ENCODE peak calls at places on chromosomes 4 and X, in five cellular contexts. One of them, this sample, is unnamed.

GRCh38 chr4:86184216-86184915 is 175.5 kb downstream of the MAPK10 start:
- DNase-seq in lower leg skin: no peak
- DNase-seq in tibial nerve: no peak
- DNase-seq in esophagus squamous epithelium: no peak
- DNase-seq in neural crest cell: no peak
- DNase-seq in this sample: peak

GRCh38 chrX:81414630-81415029 is 212.7 kb downstream of the SH3BGRL start:
- DNase-seq in lower leg skin: no peak
- DNase-seq in tibial nerve: no peak
- DNase-seq in esophagus squamous epithelium: no peak
- DNase-seq in neural crest cell: no peak
- DNase-seq in this sample: peak

GRCh38 chr4:1115528-1116293 is 2.3 kb upstream of the RNF212 start:
- DNase-seq in lower leg skin: no peak
- DNase-seq in tibial nerve: no peak
- DNase-seq in esophagus squamous epithelium: no peak
- DNase-seq in neural crest cell: no peak
- DNase-seq in this sample: no peak

GRCh38 chr4:72567821-72568620 is 1.0 kb downstream of the ADAMTS3 start:
- DNase-seq in lower leg skin: peak
- DNase-seq in tibial nerve: peak
- DNase-seq in esophagus squamous epithelium: no peak
- DNase-seq in neural crest cell: peak
- DNase-seq in this sample: peak

GRCh38 chrX:39859991-39860861 is 237.5 kb downstream of the BCOR start:
- DNase-seq in lower leg skin: no peak
- DNase-seq in tibial nerve: no peak
- DNase-seq in esophagus squamous epithelium: no peak
- DNase-seq in neural crest cell: no peak
- DNase-seq in this sample: peak

GRCh38 chr4:56755901-56756300 is 65.6 kb downstream of the SPINK2 start:
- DNase-seq in lower leg skin: no peak
- DNase-seq in tibial nerve: no peak
- DNase-seq in esophagus squamous epithelium: no peak
- DNase-seq in neural crest cell: no peak
- DNase-seq in this sample: peak

GRCh38 chr4:11503166-11503565 is 74.5 kb upstream of the HS3ST1 start:
- DNase-seq in lower leg skin: no peak
- DNase-seq in tibial nerve: no peak
- DNase-seq in esophagus squamous epithelium: no peak
- DNase-seq in neural crest cell: peak
- DNase-seq in this sample: no peak

GRCh38 chr4:61200195-61200990 is at the start of gene ADGRL3:
- DNase-seq in lower leg skin: peak
- DNase-seq in tibial nerve: no peak
- DNase-seq in esophagus squamous epithelium: no peak
- DNase-seq in neural crest cell: peak
- DNase-seq in this sample: peak

GRCh38 chr4:85829276-85830051 is 354.5 kb downstream of the ARHGAP24 start:
- DNase-seq in lower leg skin: no peak
- DNase-seq in tibial nerve: no peak
- DNase-seq in esophagus squamous epithelium: no peak
- DNase-seq in neural crest cell: no peak
- DNase-seq in this sample: peak

GRCh38 chrX:153307546-153308175 is 13.9 kb downstream of the PNMA6F start:
- DNase-seq in lower leg skin: no peak
- DNase-seq in tibial nerve: no peak
- DNase-seq in esophagus squamous epithelium: no peak
- DNase-seq in neural crest cell: no peak
- DNase-seq in this sample: no peak

GRCh38 chr4:6326312-6327060 is 56.8 kb downstream of the WFS1 start:
- DNase-seq in lower leg skin: no peak
- DNase-seq in tibial nerve: no peak
- DNase-seq in esophagus squamous epithelium: no peak
- DNase-seq in neural crest cell: no peak
- DNase-seq in this sample: no peak

GRCh38 chr4:13618212-13618806 is 9.2 kb downstream of the BOD1L1 start:
- DNase-seq in lower leg skin: no peak
- DNase-seq in tibial nerve: no peak
- DNase-seq in esophagus squamous epithelium: no peak
- DNase-seq in neural crest cell: no peak
- DNase-seq in this sample: no peak

GRCh38 chr4:168524006-168524405 is 27.2 kb downstream of the PALLD start:
- DNase-seq in lower leg skin: no peak
- DNase-seq in tibial nerve: no peak
- DNase-seq in esophagus squamous epithelium: no peak
- DNase-seq in neural crest cell: no peak
- DNase-seq in this sample: peak

GRCh38 chr4:122826000-122826595 is 533 bp upstream of the FGF2 start:
- DNase-seq in lower leg skin: no peak
- DNase-seq in tibial nerve: no peak
- DNase-seq in esophagus squamous epithelium: no peak
- DNase-seq in neural crest cell: no peak
- DNase-seq in this sample: no peak

DNA sequence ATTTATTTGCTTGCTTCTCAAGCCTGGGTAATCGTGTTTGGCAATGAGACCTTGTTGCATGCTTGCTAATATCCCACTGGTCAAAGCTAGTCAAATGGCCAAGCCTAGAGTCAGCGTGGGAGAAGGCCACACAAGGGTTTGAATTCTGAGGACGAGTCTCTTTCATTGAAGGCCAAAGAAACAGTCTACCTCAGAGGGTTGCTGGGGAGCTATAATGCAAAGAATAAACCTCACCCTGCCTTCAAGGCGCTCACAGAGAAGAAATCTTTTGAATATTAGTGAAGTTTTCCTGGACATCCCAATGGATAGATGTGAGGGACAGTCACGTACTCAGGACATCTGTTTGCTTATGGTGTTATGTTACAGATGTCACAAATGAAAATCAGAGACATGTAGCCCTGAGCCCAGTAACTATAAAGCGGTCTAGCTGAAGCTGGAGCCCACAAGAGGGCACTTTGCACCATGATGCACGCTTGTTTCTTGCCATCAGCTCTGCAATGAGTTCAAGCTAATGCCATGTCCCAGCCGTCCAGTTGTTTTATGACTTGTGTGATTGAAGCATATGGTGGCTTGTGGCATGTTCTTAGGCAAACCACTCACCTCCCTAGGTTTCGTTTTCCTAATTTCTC is 1.1 kb upstream of the TLR3 start:
- DNase-seq in lower leg skin: peak
- DNase-seq in tibial nerve: peak
- DNase-seq in esophagus squamous epithelium: peak
- DNase-seq in neural crest cell: no peak
- DNase-seq in this sample: peak
- TF ChIP-seq CTCF in lower leg skin: no peak
- TF ChIP-seq CTCF in tibial nerve: peak
- TF ChIP-seq CTCF in esophagus squamous epithelium: peak
- TF ChIP-seq CTCF in neural crest cell: peak
- TF ChIP-seq CTCF in this sample: peak

DNA sequence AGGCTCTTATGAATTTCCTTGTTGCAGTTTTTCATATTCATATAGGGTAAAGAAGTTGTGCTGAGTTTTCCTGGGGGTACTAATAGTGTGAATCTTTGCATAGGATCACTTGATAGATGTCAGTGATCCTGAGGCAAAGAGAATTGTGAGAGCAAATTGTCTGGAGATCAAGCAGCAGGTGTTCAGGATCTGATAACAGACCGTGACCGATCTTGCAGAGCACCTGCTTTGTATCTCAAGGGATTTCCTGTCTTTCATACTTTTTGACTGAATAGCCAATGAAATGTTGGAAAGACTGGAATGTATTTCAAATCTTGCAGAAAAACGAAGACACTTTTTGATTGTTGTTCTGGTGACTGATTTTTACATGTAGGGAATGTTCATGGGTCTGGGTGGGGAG is 914.5 kb downstream of the STIM2 start:
- DNase-seq in lower leg skin: no peak
- DNase-seq in tibial nerve: no peak
- DNase-seq in esophagus squamous epithelium: no peak
- DNase-seq in neural crest cell: no peak
- DNase-seq in this sample: no peak
- TF ChIP-seq CTCF in lower leg skin: no peak
- TF ChIP-seq CTCF in tibial nerve: no peak
- TF ChIP-seq CTCF in esophagus squamous epithelium: no peak
- TF ChIP-seq CTCF in neural crest cell: no peak
- TF ChIP-seq CTCF in this sample: no peak

DNA sequence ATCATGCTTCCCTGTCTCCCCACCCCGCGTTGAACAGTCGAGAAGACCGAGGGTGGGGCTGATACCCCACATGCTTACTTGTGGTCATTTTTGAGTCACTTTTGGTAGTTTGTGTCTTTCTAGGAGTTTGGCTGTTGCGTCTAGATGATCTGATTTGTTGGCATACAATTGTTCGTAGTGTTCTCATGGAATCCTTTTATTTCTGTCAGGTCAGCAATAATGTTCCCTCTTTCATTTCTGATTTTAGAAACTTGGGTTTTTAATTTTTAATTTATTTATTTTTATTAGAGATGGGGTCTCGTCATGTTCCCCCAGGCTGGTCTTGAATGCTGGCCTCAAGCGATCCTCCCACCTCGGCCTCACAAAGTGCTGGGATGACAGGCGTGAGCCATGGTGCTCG is 30.9 kb downstream of the SH3TC1 start:
- DNase-seq in lower leg skin: no peak
- DNase-seq in tibial nerve: no peak
- DNase-seq in esophagus squamous epithelium: no peak
- DNase-seq in neural crest cell: no peak
- DNase-seq in this sample: no peak
- TF ChIP-seq CTCF in lower leg skin: no peak
- TF ChIP-seq CTCF in tibial nerve: no peak
- TF ChIP-seq CTCF in esophagus squamous epithelium: no peak
- TF ChIP-seq CTCF in neural crest cell: no peak
- TF ChIP-seq CTCF in this sample: no peak

GRCh38 chrX:112866175-112866574 is 25.5 kb upstream of the AMOT start:
- DNase-seq in lower leg skin: no peak
- DNase-seq in tibial nerve: no peak
- DNase-seq in esophagus squamous epithelium: no peak
- DNase-seq in neural crest cell: no peak
- DNase-seq in this sample: no peak

GRCh38 chrX:112863850-112864249 is 23.2 kb upstream of the AMOT start:
- DNase-seq in lower leg skin: no peak
- DNase-seq in tibial nerve: no peak
- DNase-seq in esophagus squamous epithelium: no peak
- DNase-seq in neural crest cell: no peak
- DNase-seq in this sample: no peak

GRCh38 chrX:112865464-112866025 is 24.9 kb upstream of the AMOT start:
- DNase-seq in lower leg skin: no peak
- DNase-seq in tibial nerve: no peak
- DNase-seq in esophagus squamous epithelium: no peak
- DNase-seq in neural crest cell: no peak
- DNase-seq in this sample: no peak

GRCh38 chrX:112868586-112868985 is 28.0 kb upstream of the AMOT start:
- DNase-seq in lower leg skin: no peak
- DNase-seq in tibial nerve: no peak
- DNase-seq in esophagus squamous epithelium: no peak
- DNase-seq in neural crest cell: no peak
- DNase-seq in this sample: no peak

GRCh38 chrX:112867570-112867969 is 26.9 kb upstream of the AMOT start:
- DNase-seq in lower leg skin: no peak
- DNase-seq in tibial nerve: no peak
- DNase-seq in esophagus squamous epithelium: no peak
- DNase-seq in neural crest cell: no peak
- DNase-seq in this sample: no peak
- TF ChIP-seq CTCF in lower leg skin: no peak
- TF ChIP-seq CTCF in tibial nerve: no peak
- TF ChIP-seq CTCF in esophagus squamous epithelium: no peak
- TF ChIP-seq CTCF in neural crest cell: peak
- TF ChIP-seq CTCF in this sample: no peak

DNA sequence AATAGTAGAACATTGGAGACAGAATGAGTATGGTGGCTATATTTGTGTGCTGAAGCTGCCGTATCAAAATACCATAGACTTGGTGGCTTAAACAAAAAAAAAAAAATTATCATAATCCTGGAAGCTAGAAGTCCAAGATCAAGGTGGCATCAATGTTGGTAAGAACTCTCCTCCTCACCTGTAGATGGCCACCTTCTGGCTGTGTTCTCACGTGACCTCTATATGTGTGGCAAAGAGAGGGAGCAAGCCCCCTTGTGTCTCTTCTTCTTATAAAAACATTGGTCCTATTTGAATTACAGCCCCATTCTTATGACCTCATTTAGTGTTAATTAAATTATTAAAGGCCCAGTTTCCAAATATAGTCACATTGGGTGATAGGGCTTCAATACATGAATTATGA is 1640.9 kb upstream of the PCDH7 start:
- DNase-seq in lower leg skin: no peak
- DNase-seq in tibial nerve: no peak
- DNase-seq in esophagus squamous epithelium: no peak
- DNase-seq in neural crest cell: no peak
- DNase-seq in this sample: no peak
- TF ChIP-seq CTCF in lower leg skin: no peak
- TF ChIP-seq CTCF in tibial nerve: no peak
- TF ChIP-seq CTCF in esophagus squamous epithelium: no peak
- TF ChIP-seq CTCF in neural crest cell: no peak
- TF ChIP-seq CTCF in this sample: no peak

DNA sequence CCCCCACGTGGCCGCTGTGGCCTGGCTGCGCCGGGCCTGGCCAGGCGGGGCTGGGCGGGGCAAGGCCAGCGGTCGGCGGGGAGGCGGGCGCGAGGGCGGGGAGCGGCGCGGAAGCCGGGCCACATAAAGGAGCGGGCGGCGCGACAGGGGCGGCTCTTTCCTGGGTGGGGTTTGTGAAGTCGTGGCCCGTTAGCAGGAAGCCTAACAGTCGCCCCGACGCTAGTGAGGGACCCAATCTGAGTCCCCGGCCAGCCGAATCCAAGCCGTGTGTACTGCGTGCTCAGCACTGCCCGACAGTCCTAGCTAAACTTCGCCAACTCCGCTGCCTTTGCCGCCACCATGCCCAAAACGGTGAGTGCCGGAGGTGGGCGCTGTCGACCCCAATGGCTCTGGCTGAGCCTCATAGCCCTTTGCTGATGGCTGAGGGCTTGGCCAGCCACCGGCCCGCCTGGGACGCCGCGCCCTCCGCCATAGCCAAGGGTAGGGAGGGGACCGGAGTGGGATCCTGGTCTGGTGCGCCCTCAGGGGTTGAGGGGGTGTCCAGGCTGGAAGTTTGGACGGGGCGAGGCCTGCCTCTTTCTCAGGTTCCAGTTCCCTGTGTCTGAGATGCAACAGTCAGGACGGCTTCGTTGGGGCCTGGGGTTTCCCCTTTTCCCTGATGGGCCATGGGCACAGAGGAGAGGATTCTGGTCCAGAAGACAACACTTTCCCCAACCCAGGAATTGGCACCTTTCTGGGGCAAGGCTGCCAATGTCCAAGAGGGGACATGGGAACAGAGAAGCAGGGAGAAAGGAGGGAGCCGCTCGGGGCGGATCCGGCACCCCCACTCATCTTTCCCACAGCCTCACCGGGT is at the start of gene MSN:
- DNase-seq in lower leg skin: peak
- DNase-seq in tibial nerve: peak
- DNase-seq in esophagus squamous epithelium: no peak
- DNase-seq in neural crest cell: peak
- DNase-seq in this sample: peak
- TF ChIP-seq CTCF in lower leg skin: no peak
- TF ChIP-seq CTCF in tibial nerve: no peak
- TF ChIP-seq CTCF in esophagus squamous epithelium: no peak
- TF ChIP-seq CTCF in neural crest cell: no peak
- TF ChIP-seq CTCF in this sample: peak

This sample was measured in astrocyte of the spinal cord.